ENCODE peak calls at places on chromosome 14, in six cellular contexts. N, P, J, A, Q and E are unnamed samples.

GRCh38 chr14:104993808-104994591 is 8.4 kb downstream of the CLBA1 start:
- DNase-seq in N (no peak), P (no peak), J (no peak), A (no peak), Q (no peak), E (no peak)

GRCh38 chr14:63611078-63611477 is 30.6 kb downstream of the WDR89 start:
- DNase-seq in N (no peak), P (no peak), J (no peak), A (no peak), Q (no peak), E (no peak)

GRCh38 chr14:90815817-90816662 is at the start of gene TTC7B:
- DNase-seq in N (no peak), P (peak; percentile 73), J (peak; percentile 42), A (no peak), Q (peak; percentile 80), E (no peak)

GRCh38 chr14:58298477-58298879 is at the start of gene ARID4A:
- DNase-seq in N (no peak), P (peak; percentile 86), J (peak; percentile 59), A (no peak), Q (no peak), E (no peak)

GRCh38 chr14:73753887-73754880 is 40.0 kb upstream of the PNMA1 start:
- DNase-seq in N (peak; percentile 62), P (no peak), J (no peak), A (no peak), Q (no peak), E (no peak)

GRCh38 chr14:30242742-30243141 is 315.1 kb upstream of the PRKD1 start:
- DNase-seq in N (no peak), P (no peak), J (no peak), A (no peak), Q (no peak), E (no peak)

GRCh38 chr14:73524493-73524892 is 12.4 kb upstream of the ACOT1 start:
- DNase-seq in N (no peak), P (no peak), J (no peak), A (no peak), Q (no peak), E (no peak)

GRCh38 chr14:32980178-32980886 is 41.7 kb downstream of the NPAS3 start:
- DNase-seq in N (no peak), P (no peak), J (no peak), A (no peak), Q (no peak), E (no peak)

GRCh38 chr14:64870160-64870559 is 9.5 kb downstream of the SPTB start:
- DNase-seq in N (no peak), P (no peak), J (no peak), A (no peak), Q (no peak), E (no peak)

GRCh38 chr14:31207287-31207745 is 277 bp downstream of the HECTD1 start:
- DNase-seq in N (no peak), P (no peak), J (no peak), A (no peak), Q (no peak), E (no peak)

GRCh38 chr14:94989946-94990345 is 167.4 kb downstream of the DICER1 start:
- DNase-seq in N (no peak), P (no peak), J (no peak), A (no peak), Q (no peak), E (no peak)

GRCh38 chr14:73741876-73742519 is 27.8 kb upstream of the PNMA1 start:
- DNase-seq in N (no peak), P (no peak), J (no peak), A (no peak), Q (no peak), E (no peak)

GRCh38 chr14:105118646-105119409 is 49.7 kb downstream of the JAG2 start:
- DNase-seq in N (no peak), P (no peak), J (no peak), A (no peak), Q (peak; percentile 91), E (no peak)

GRCh38 chr14:61281186-61281676 is at the start of gene TMEM30B:
- DNase-seq in N (no peak), P (peak; percentile 60), J (no peak), A (no peak), Q (peak; percentile 94), E (peak; percentile 78)